ENCODE peak calls at places on chromosome 16, in seven cellular contexts. I is H1, K is endothelial cell of umbilical vein, L is fibroblast of lung, U is astrocyte, O is GM23338, F is IMR-90. M is an unnamed sample.

GRCh38 chr16:11145173-11145820 is 110.7 kb downstream of the SOCS1 start:
- DNase-seq in I (no peak), K (no peak), L (peak; percentile 74), U (no peak), O (no peak), F (peak; percentile 54), M (no peak)

GRCh38 chr16:65414284-65414984 is 292.6 kb upstream of the CDH11 start:
- DNase-seq in I (no peak), K (peak; percentile 18), L (peak; percentile 81), U (peak; percentile 93), O (no peak), F (peak; percentile 87), M (peak; percentile 15)

GRCh38 chr16:81495321-81496234 is 51.0 kb downstream of the CMIP start:
- DNase-seq in I (no peak), K (peak; percentile 73), L (no peak), U (no peak), O (no peak), F (no peak), M (no peak)

GRCh38 chr16:74936902-74937560 is 47.9 kb downstream of the WDR59 start:
- DNase-seq in I (no peak), K (no peak), L (peak; percentile 96), U (peak; percentile 69), O (no peak), F (peak; percentile 95), M (peak; percentile 12)

GRCh38 chr16:70796301-70796700 is 4.7 kb downstream of the VAC14 start:
- DNase-seq in I (no peak), K (no peak), L (no peak), U (no peak), O (no peak), F (no peak), M (no peak)

GRCh38 chr16:54544553-54545180 is 258.1 kb upstream of the IRX3 start:
- DNase-seq in I (no peak), K (no peak), L (no peak), U (no peak), O (no peak), F (no peak), M (no peak)

GRCh38 chr16:17313085-17313611 is 157.6 kb downstream of the XYLT1 start:
- DNase-seq in I (no peak), K (no peak), L (peak; percentile 17), U (peak; percentile 59), O (no peak), F (peak; percentile 28), M (peak; percentile 78)

GRCh38 chr16:53881371-53881770 is 177.4 kb downstream of the FTO start:
- DNase-seq in I (no peak), K (no peak), L (peak; percentile 87), U (peak; percentile 16), O (no peak), F (peak; percentile 82), M (peak; percentile 50)

GRCh38 chr16:1457489-1458245 is 13.3 kb upstream of the CCDC154 start:
- DNase-seq in I (no peak), K (no peak), L (no peak), U (no peak), O (no peak), F (no peak), M (no peak)

GRCh38 chr16:46817961-46818360 is 13.0 kb downstream of the C16orf87 start:
- DNase-seq in I (no peak), K (peak; percentile 16), L (peak; percentile 19), U (peak; percentile 33), O (peak; percentile 18), F (peak; percentile 52), M (no peak)

GRCh38 chr16:84718-85452 is 6.9 kb downstream of the MPG start:
- DNase-seq in I (no peak), K (peak; percentile 97), L (peak; percentile 91), U (peak; percentile 94), O (no peak), F (peak; percentile 96), M (no peak)

GRCh38 chr16:86010680-86011141 is 111.7 kb downstream of the IRF8 start:
- DNase-seq in I (no peak), K (no peak), L (no peak), U (no peak), O (no peak), F (no peak), M (no peak)

GRCh38 chr16:15494231-15494630 is 59.8 kb downstream of the BMERB1 start:
- DNase-seq in I (no peak), K (no peak), L (peak; percentile 27), U (peak; percentile 87), O (no peak), F (peak; percentile 56), M (no peak)

GRCh38 chr16:68470461-68471150 is 22.3 kb upstream of the SMPD3 start:
- DNase-seq in I (no peak), K (no peak), L (no peak), U (no peak), O (no peak), F (no peak), M (no peak)

GRCh38 chr16:75647492-75648264 is at the start of the genes KARS1 and TERF2IP:
- DNase-seq in I (peak; percentile 73), K (peak; percentile 97), L (peak; percentile 92), U (peak; percentile 83), O (peak; percentile 94), F (peak; percentile 91), M (peak; percentile 96)

GRCh38 chr16:4917117-4917516 is 19.8 kb downstream of the PPL start:
- DNase-seq in I (no peak), K (no peak), L (peak; percentile 58), U (peak; percentile 72), O (no peak), F (peak; percentile 74), M (no peak)

GRCh38 chr16:61993076-61993475 is 43.2 kb downstream of the CDH8 start:
- DNase-seq in I (no peak), K (no peak), L (no peak), U (no peak), O (no peak), F (no peak), M (no peak)

GRCh38 chr16:47873434-47873833 is 282.4 kb downstream of the ABCC12 start:
- DNase-seq in I (no peak), K (no peak), L (no peak), U (no peak), O (peak; percentile 42), F (no peak), M (no peak)
- TF ChIP-seq CTCF in I (peak; percentile 48), K (no peak), L (no peak), U (no peak), O (peak; percentile 69), F (peak; percentile 15), M (no peak)

GRCh38 chr16:48383877-48384304 is 1.3 kb downstream of the SIAH1 start:
- DNase-seq in I (no peak), K (peak; percentile 63), L (no peak), U (peak; percentile 30), O (peak; percentile 35), F (no peak), M (peak; percentile 47)
- H4K20me1 ChIP-seq in I (peaks cover 5% of the 10 kb centered on the region), K (peaks cover 6% of the 10 kb centered on the region), L (no peaks in the 10 kb centered on the region), U (peaks cover 53% of the 10 kb centered on the region), O (peaks cover 15% of the 10 kb centered on the region), F (peaks cover 42% of the 10 kb centered on the region), M (peaks cover 49% of the 10 kb centered on the region)

DNA sequence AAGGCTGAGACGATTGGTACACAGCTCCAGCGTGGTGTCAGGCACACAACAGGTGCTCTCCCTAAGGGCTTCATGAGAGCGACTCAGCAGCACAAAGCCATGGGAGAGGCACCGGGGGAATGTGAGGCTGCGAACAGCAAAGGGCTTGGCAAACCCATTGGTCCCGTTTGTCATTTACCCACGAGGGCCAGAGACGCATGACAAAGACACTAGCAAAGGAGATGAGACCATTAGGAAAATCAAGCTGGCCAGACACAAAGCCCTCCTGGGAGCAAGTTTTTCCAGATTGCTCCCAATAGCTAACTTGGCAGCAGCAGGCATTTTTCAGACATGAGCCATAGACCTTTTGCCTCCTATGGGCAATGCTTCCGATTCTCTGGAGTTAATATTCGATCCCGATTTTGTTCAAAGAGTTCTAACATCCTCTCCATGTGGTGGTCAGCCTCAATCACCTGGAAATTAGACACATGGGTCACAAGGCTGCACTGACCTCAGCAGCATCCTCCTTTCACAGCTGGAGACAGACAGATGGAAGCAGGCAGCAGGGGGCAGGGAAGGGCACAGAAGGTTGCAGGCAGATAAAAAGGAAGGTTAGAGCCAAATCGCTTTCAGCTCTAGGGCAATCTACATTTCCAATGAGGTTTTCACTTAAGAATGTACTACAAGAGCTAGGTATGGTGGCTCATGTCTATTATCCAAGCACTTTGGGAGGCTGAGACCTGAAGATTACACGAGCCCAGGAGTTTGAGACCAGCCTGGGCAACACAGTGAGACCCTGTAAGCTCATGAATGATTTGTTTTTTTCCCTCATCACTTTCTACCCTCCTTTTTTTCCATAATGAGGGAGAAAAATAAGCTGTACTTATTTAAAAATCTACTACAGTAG is 38.1 kb downstream of the TK2 start:
- DNase-seq in I (peak; percentile 74), K (peak; percentile 70), L (peak; percentile 71), U (peak; percentile 80), O (peak; percentile 75), F (peak; percentile 72), M (no peak)
- TF ChIP-seq CTCF in I (no peak), K (no peak), L (no peak), U (no peak), O (peak; percentile 16), F (no peak), M (no peak)

GRCh38 chr16:24988137-24988535 is 27.0 kb downstream of the ARHGAP17 start:
- DNase-seq in I (no peak), K (no peak), L (no peak), U (peak; percentile 40), O (no peak), F (peak; percentile 60), M (no peak)

GRCh38 chr16:24986512-24987303 is 28.5 kb downstream of the ARHGAP17 start:
- DNase-seq in I (no peak), K (peak; percentile 91), L (peak; percentile 94), U (peak; percentile 89), O (no peak), F (peak; percentile 88), M (peak; percentile 62)

GRCh38 chr16:24983521-24983920 is 31.6 kb downstream of the ARHGAP17 start:
- DNase-seq in I (no peak), K (peak; percentile 97), L (no peak), U (no peak), O (no peak), F (no peak), M (no peak)

GRCh38 chr16:24984101-24984500 is 31.1 kb downstream of the ARHGAP17 start:
- DNase-seq in I (no peak), K (no peak), L (no peak), U (no peak), O (no peak), F (no peak), M (no peak)

DNA sequence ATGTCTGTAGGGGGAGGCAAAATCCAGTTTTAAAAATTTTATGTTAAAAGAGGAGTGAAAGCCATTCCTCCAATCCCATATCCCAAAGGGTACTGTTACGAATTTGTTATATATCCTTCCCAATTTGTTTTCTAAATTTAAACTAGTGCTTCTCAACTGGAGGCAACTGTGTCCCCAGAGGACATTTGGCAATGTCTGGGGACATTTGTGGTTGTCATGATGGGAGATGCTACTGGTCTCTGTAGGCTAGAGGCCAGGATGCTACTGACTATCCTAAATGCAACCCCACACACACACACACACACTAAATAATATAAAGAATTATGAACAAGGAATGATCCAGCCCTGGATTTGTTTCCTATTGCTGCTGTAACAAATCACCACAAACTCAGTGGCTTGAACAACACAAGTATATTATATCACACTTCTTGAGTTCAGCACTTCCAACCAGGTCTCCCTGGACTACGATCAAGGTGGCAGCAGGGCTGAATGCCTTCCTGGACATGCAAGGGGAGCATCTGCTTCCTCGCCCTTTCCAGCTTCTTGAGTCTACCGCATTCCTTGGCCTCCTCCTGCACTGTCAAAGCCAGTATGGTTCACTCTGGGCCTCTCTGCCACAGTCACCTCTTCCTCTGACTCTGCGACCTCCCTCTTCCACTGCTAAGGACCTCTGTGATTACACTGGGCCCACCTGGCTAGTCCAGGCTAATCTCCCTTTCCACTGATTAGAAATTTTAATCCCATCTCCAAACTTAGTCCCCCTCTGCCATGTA is 30.1 kb downstream of the ARHGAP17 start:
- DNase-seq in I (no peak), K (no peak), L (no peak), U (no peak), O (peak; percentile 31), F (no peak), M (no peak)
- H4K20me1 ChIP-seq in I (peaks cover 14% of the 10 kb centered on the region), K (no peaks in the 10 kb centered on the region), L (no peaks in the 10 kb centered on the region), U (peaks cover 8% of the 10 kb centered on the region), O (peaks cover 24% of the 10 kb centered on the region), F (peaks cover 11% of the 10 kb centered on the region), M (peaks cover 31% of the 10 kb centered on the region)